ENCODE peak calls at places on chromosomes 13 and 19, in eight cellular contexts. Q is GM23338; Z is pancreas; D is activated CD4-positive, alpha-beta T cell treated with anti-CD3 and anti-CD28 coated beads for 36 hours; H is PC-3; C is stimulated activated naive CD8-positive, alpha-beta T cell treated with anti-CD3 and anti-CD28 coated beads, Interleukin-15, amount 100 ng/mL, for 72 hours; I is SK-N-SH treated with all-trans-retinoic acid at 6 μM for 48 hours; N is upper lobe of left lung. R is an unnamed sample.

GRCh38 chr13:58455094-58455493 is 823.5 kb downstream of the PCDH17 start:
- ATAC-seq in H (no peak), Z (no peak), D (no peak), C (no peak), Q (no peak), I (no peak), N (no peak), R (no peak)

GRCh38 chr19:3276341-3276799 is 51.9 kb downstream of the CELF5 start:
- ATAC-seq in Q (peak), H (peak), I (peak), C (peak), Z (peak), N (peak), D (peak), R (peak)

GRCh38 chr13:20127263-20127562 is 33.6 kb downstream of the GJA3 start:
- ATAC-seq in N (no peak), Z (peak), C (peak), Q (peak), I (no peak), H (no peak), D (peak), R (peak)

GRCh38 chr13:43529796-43530195 is 257.0 kb downstream of the ENOX1 start:
- ATAC-seq in I (no peak), Q (no peak), Z (no peak), H (peak), N (no peak), D (no peak), C (no peak), R (no peak)

GRCh38 chr13:110677731-110678545 is 28.0 kb downstream of the CARS2 start:
- ATAC-seq in Z (peak), N (no peak), Q (no peak), I (no peak), D (peak), H (no peak), C (peak), R (peak)

GRCh38 chr19:10419200-10419645 is 1.1 kb upstream of the PDE4A start:
- ATAC-seq in Z (no peak), H (no peak), D (no peak), C (no peak), Q (peak), I (no peak), N (no peak), R (no peak)

GRCh38 chr19:42052241-42052863 is 17.7 kb downstream of the GRIK5 start:
- ATAC-seq in C (no peak), N (no peak), H (peak), I (peak), Z (no peak), Q (no peak), D (no peak), R (no peak)

GRCh38 chr19:9914315-9915207 is 21.8 kb downstream of the OLFM2 start:
- ATAC-seq in H (peak), D (peak), N (peak), Q (peak), Z (peak), C (peak), I (peak), R (peak)

GRCh38 chr19:10979950-10980349 is 19.1 kb downstream of the SMARCA4 start:
- ATAC-seq in C (peak), Q (no peak), D (peak), H (no peak), Z (no peak), I (no peak), N (no peak), R (peak)

GRCh38 chr13:73593199-73593765 is 534.5 kb downstream of the KLF5 start:
- ATAC-seq in H (no peak), Q (no peak), N (no peak), C (no peak), Z (no peak), D (no peak), I (no peak), R (no peak)

GRCh38 chr19:944171-944567 is 18.3 kb downstream of the ARID3A start:
- ATAC-seq in N (no peak), I (no peak), Q (no peak), Z (no peak), H (no peak), C (no peak), D (no peak), R (no peak)

GRCh38 chr19:53915000-53915399 is 5.9 kb downstream of the CACNG7 start:
- ATAC-seq in I (peak), Z (no peak), H (no peak), N (no peak), Q (peak), C (no peak), D (no peak), R (no peak)

GRCh38 chr13:41411536-41411935 is 45.8 kb upstream of the RGCC start:
- ATAC-seq in D (peak), Z (no peak), Q (peak), N (no peak), I (peak), H (peak), C (peak), R (peak)

GRCh38 chr13:32657309-32657708 is 71.1 kb downstream of the PDS5B start:
- ATAC-seq in H (no peak), Q (no peak), Z (no peak), I (no peak), C (no peak), N (no peak), D (no peak), R (no peak)

GRCh38 chr13:114140131-114140908 is 7.9 kb upstream of the RASA3 start:
- ATAC-seq in C (peak), Z (no peak), D (peak), N (no peak), H (no peak), I (peak), Q (no peak), R (peak)

GRCh38 chr13:110415669-110416068 is 108.6 kb downstream of the COL4A2 start:
- ATAC-seq in D (peak), C (peak), Z (no peak), N (no peak), H (no peak), I (no peak), Q (peak), R (no peak)

GRCh38 chr13:75739244-75739868 is 103.2 kb downstream of the LMO7 start:
- ATAC-seq in Q (no peak), H (no peak), I (peak), Z (no peak), N (no peak), C (no peak), D (peak), R (peak)

GRCh38 chr19:29514525-29515232 is 11.1 kb upstream of the VSTM2B start:
- ATAC-seq in N (no peak), Q (no peak), I (peak), Z (no peak), D (peak), C (peak), H (no peak), R (peak)

GRCh38 chr19:6720369-6721112 is at the start of gene C3:
- ATAC-seq in Q (no peak), I (no peak), D (no peak), C (peak), Z (peak), H (no peak), N (peak), R (no peak)

GRCh38 chr13:109783447-109783814 is 3.0 kb downstream of the IRS2 start:
- ATAC-seq in Z (no peak), H (peak), I (peak), C (no peak), N (no peak), Q (peak), D (no peak), R (no peak)

GRCh38 chr19:35153701-35154534 is 617 bp upstream of the FXYD5 start:
- ATAC-seq in H (peak), Q (peak), Z (peak), I (peak), D (peak), C (peak), N (peak), R (peak)

GRCh38 chr19:34319785-34320184 is 45.2 kb upstream of the GPI start:
- ATAC-seq in I (no peak), Q (no peak), C (no peak), H (no peak), N (no peak), Z (no peak), D (no peak), R (no peak)

GRCh38 chr19:29111581-29111980 is 101.4 kb downstream of the UQCRFS1 start:
- ATAC-seq in N (no peak), Z (no peak), D (no peak), Q (no peak), H (no peak), C (no peak), I (no peak), R (no peak)

GRCh38 chr13:98508280-98509074 is 68.4 kb downstream of the STK24 start:
- ATAC-seq in Q (no peak), C (no peak), Z (no peak), H (no peak), I (no peak), N (no peak), D (no peak), R (no peak)

GRCh38 chr19:47006496-47006895 is 13.1 kb upstream of the NPAS1 start:
- ATAC-seq in Z (no peak), C (no peak), I (no peak), Q (no peak), N (no peak), D (no peak), H (no peak), R (no peak)

GRCh38 chr19:39223703-39224279 is 19.7 kb upstream of the SYCN start:
- ATAC-seq in H (no peak), N (no peak), Z (no peak), Q (peak), C (no peak), I (peak), D (no peak), R (no peak)

GRCh38 chr13:93098972-93099371 is 127.6 kb upstream of the GPC6 start:
- ATAC-seq in Q (no peak), I (no peak), C (no peak), H (no peak), N (no peak), Z (peak), D (no peak), R (no peak)

GRCh38 chr19:35534803-35535480 is 1.7 kb downstream of the GAPDHS start:
- ATAC-seq in N (no peak), D (no peak), Z (no peak), H (no peak), Q (no peak), I (no peak), C (no peak), R (no peak)

GRCh38 chr13:26942184-26942583 is 181.6 kb upstream of the GPR12 start:
- ATAC-seq in Z (no peak), H (no peak), Q (no peak), C (no peak), N (peak), D (no peak), I (no peak), R (peak)

GRCh38 chr13:50309872-50310594 is 294.8 kb downstream of the KCNRG start:
- ATAC-seq in D (peak), I (no peak), N (no peak), Q (peak), Z (no peak), C (no peak), H (no peak), R (peak)

GRCh38 chr19:39828015-39828633 is 5.8 kb downstream of the DYRK1B start:
- ATAC-seq in N (no peak), Q (no peak), C (no peak), I (no peak), H (no peak), Z (no peak), D (no peak), R (no peak)

GRCh38 chr13:112896736-112897602 is 72.0 kb upstream of the MCF2L start:
- ATAC-seq in N (no peak), D (no peak), Z (no peak), Q (no peak), H (no peak), I (no peak), C (no peak), R (no peak)

GRCh38 chr19:1408300-1409203 is 1.2 kb downstream of the DAZAP1 start:
- ATAC-seq in H (peak), I (peak), N (peak), Z (peak), C (peak), Q (peak), D (peak), R (peak)

GRCh38 chr13:48560657-48561337 is 27.9 kb upstream of the RCBTB2 start:
- ATAC-seq in H (no peak), I (no peak), D (no peak), N (no peak), Z (no peak), C (no peak), Q (no peak), R (no peak)